ENCODE peak calls at places on chromosomes 4 and X, in nine cellular contexts. Q is mucosa of descending colon, S is sigmoid colon, B is upper lobe of right lung, L is endothelial cell, A is astrocyte of the cerebellum, Z is H9, O is mesothelial cell of epicardium, G is nephron progenitor cell. W is an unnamed sample.

GRCh38 chrX:133444952-133445831 is 29.9 kb upstream of the GPC4 start:
- DNase-seq in Q (peak), S (no peak), B (no peak), L (no peak), A (no peak), Z (peak), O (no peak), G (peak), W (peak)

GRCh38 chr4:39763714-39764572 is 66.0 kb downstream of the UBE2K start:
- DNase-seq in Q (no peak), S (no peak), B (no peak), L (no peak), A (no peak), Z (no peak), O (no peak), G (no peak), W (no peak)

GRCh38 chrX:105229146-105229545 is 8.7 kb upstream of the TEX13A start:
- DNase-seq in Q (no peak), S (no peak), B (no peak), L (no peak), A (no peak), Z (no peak), O (no peak), G (no peak), W (no peak)

GRCh38 chr4:5693871-5694270 is 14.5 kb downstream of the EVC2 start:
- DNase-seq in Q (no peak), S (no peak), B (no peak), L (no peak), A (no peak), Z (no peak), O (no peak), G (no peak), W (no peak)

GRCh38 chr4:34723606-34724005 is 1520.7 kb downstream of the ARAP2 start:
- DNase-seq in Q (no peak), S (no peak), B (no peak), L (no peak), A (no peak), Z (no peak), O (no peak), G (no peak), W (no peak)

GRCh38 chr4:189940178-189941004 is at the start of gene FRG1:
- DNase-seq in Q (peak), S (peak), B (peak), L (peak), A (peak), Z (peak), O (peak), G (peak), W (peak)

GRCh38 chr4:142160509-142160908 is 524.1 kb downstream of the IL15 start:
- DNase-seq in Q (no peak), S (no peak), B (no peak), L (no peak), A (peak), Z (no peak), O (no peak), G (no peak), W (peak)

GRCh38 chr4:138666366-138666765 is 349.2 kb upstream of the NOCT start:
- DNase-seq in Q (no peak), S (no peak), B (no peak), L (no peak), A (no peak), Z (no peak), O (no peak), G (no peak), W (no peak)

GRCh38 chrX:153878969-153879653 is 6.9 kb downstream of the L1CAM start:
- DNase-seq in Q (no peak), S (no peak), B (no peak), L (no peak), A (no peak), Z (peak), O (no peak), G (peak), W (no peak)

GRCh38 chr4:80226091-80226490 is 28.8 kb downstream of the PRDM8 start:
- DNase-seq in Q (no peak), S (no peak), B (no peak), L (no peak), A (no peak), Z (no peak), O (no peak), G (no peak), W (no peak)

GRCh38 chrX:153571159-153571908 is 27.6 kb downstream of the CCNQ start:
- DNase-seq in Q (no peak), S (no peak), B (no peak), L (no peak), A (no peak), Z (no peak), O (no peak), G (no peak), W (no peak)

GRCh38 chr4:111546881-111547280 is 598.4 kb upstream of the FAM241A start:
- DNase-seq in Q (no peak), S (no peak), B (no peak), L (no peak), A (no peak), Z (no peak), O (no peak), G (no peak), W (no peak)

GRCh38 chrX:94524867-94525266 is 850.9 kb downstream of the FAM133A start:
- DNase-seq in Q (no peak), S (no peak), B (no peak), L (no peak), A (no peak), Z (peak), O (no peak), G (no peak), W (no peak)

GRCh38 chr4:146675171-146675570 is 36.5 kb downstream of the POU4F2 start:
- DNase-seq in Q (no peak), S (no peak), B (no peak), L (no peak), A (no peak), Z (no peak), O (no peak), G (no peak), W (no peak)

GRCh38 chrX:16868920-16869319 is 1.2 kb downstream of the RBBP7 start:
- DNase-seq in Q (no peak), S (no peak), B (no peak), L (no peak), A (no peak), Z (no peak), O (no peak), G (no peak), W (no peak)

GRCh38 chrX:10175317-10175871 is 18.6 kb downstream of the CLCN4 start:
- DNase-seq in Q (no peak), S (peak), B (no peak), L (no peak), A (peak), Z (no peak), O (no peak), G (no peak), W (peak)

GRCh38 chr4:175953960-175954521 is 111.6 kb upstream of the WDR17 start:
- DNase-seq in Q (no peak), S (no peak), B (no peak), L (no peak), A (no peak), Z (no peak), O (no peak), G (no peak), W (no peak)

GRCh38 chr4:153530284-153530995 is 64.3 kb downstream of the TMEM131L start:
- DNase-seq in Q (no peak), S (no peak), B (no peak), L (no peak), A (no peak), Z (no peak), O (no peak), G (no peak), W (no peak)

GRCh38 chrX:13043138-13043537 is 1.3 kb downstream of the FAM9C start:
- DNase-seq in Q (no peak), S (no peak), B (no peak), L (no peak), A (no peak), Z (no peak), O (no peak), G (no peak), W (no peak)

GRCh38 chr4:66920514-66920913 is 624.8 kb downstream of the CENPC start:
- DNase-seq in Q (no peak), S (no peak), B (no peak), L (no peak), A (no peak), Z (no peak), O (no peak), G (no peak), W (no peak)

GRCh38 chr4:122603156-122603574 is 17.7 kb downstream of the IL21 start:
- DNase-seq in Q (no peak), S (no peak), B (no peak), L (no peak), A (no peak), Z (no peak), O (no peak), G (no peak), W (no peak)

GRCh38 chr4:6207602-6208001 is 7.3 kb upstream of the JAKMIP1 start:
- DNase-seq in Q (no peak), S (peak), B (peak), L (no peak), A (no peak), Z (no peak), O (no peak), G (no peak), W (no peak)

GRCh38 chr4:138650917-138651564 is 364.5 kb upstream of the NOCT start:
- DNase-seq in Q (no peak), S (no peak), B (no peak), L (no peak), A (peak), Z (no peak), O (no peak), G (no peak), W (no peak)

GRCh38 chr4:122691988-122692387 is 40.5 kb upstream of the BBS12 start:
- DNase-seq in Q (no peak), S (no peak), B (no peak), L (no peak), A (no peak), Z (no peak), O (no peak), G (no peak), W (no peak)

GRCh38 chr4:110840221-110840654 is 217.4 kb upstream of the PITX2 start:
- DNase-seq in Q (no peak), S (no peak), B (no peak), L (no peak), A (no peak), Z (no peak), O (no peak), G (no peak), W (no peak)

GRCh38 chr4:41814565-41814964 is 66.0 kb upstream of the PHOX2B start:
- DNase-seq in Q (peak), S (no peak), B (no peak), L (peak), A (no peak), Z (peak), O (no peak), G (peak), W (peak)

GRCh38 chrX:133544105-133544504 is 128.8 kb upstream of the GPC4 start:
- DNase-seq in Q (no peak), S (no peak), B (no peak), L (peak), A (peak), Z (no peak), O (no peak), G (no peak), W (no peak)

GRCh38 chrX:19721726-19722370 is 165.6 kb downstream of the SH3KBP1 start:
- DNase-seq in Q (no peak), S (no peak), B (peak), L (no peak), A (no peak), Z (no peak), O (no peak), G (no peak), W (no peak)

GRCh38 chr4:111018231-111018630 is 395.4 kb upstream of the PITX2 start:
- DNase-seq in Q (no peak), S (no peak), B (no peak), L (no peak), A (no peak), Z (no peak), O (no peak), G (no peak), W (no peak)

GRCh38 chr4:4575284-4576211 is 33.7 kb upstream of the STX18 start:
- DNase-seq in Q (peak), S (peak), B (peak), L (peak), A (no peak), Z (peak), O (peak), G (peak), W (peak)

GRCh38 chr4:2818351-2818939 is 25.2 kb upstream of the ADD1 start:
- DNase-seq in Q (no peak), S (no peak), B (no peak), L (no peak), A (no peak), Z (peak), O (no peak), G (peak), W (no peak)

GRCh38 chr4:1002131-1002630 is 9.0 kb upstream of the SLC26A1 start:
- DNase-seq in Q (no peak), S (no peak), B (peak), L (no peak), A (no peak), Z (peak), O (no peak), G (peak), W (no peak)

GRCh38 chrX:139890991-139891700 is 41.7 kb downstream of the ATP11C start:
- DNase-seq in Q (no peak), S (no peak), B (no peak), L (no peak), A (no peak), Z (no peak), O (no peak), G (no peak), W (no peak)

GRCh38 chr4:36243355-36244256 is 708 bp downstream of the ARAP2 start:
- DNase-seq in Q (peak), S (peak), B (peak), L (peak), A (no peak), Z (peak), O (no peak), G (no peak), W (no peak)

GRCh38 chr4:126647756-126648396 is 984.9 kb upstream of the INTU start:
- DNase-seq in Q (no peak), S (no peak), B (no peak), L (no peak), A (peak), Z (no peak), O (no peak), G (no peak), W (peak)

GRCh38 chr4:78379991-78380739 is 171.4 kb upstream of the ANXA3 start:
- DNase-seq in Q (no peak), S (no peak), B (no peak), L (no peak), A (peak), Z (no peak), O (no peak), G (no peak), W (peak)

GRCh38 chr4:7761720-7762119 is 177.9 kb downstream of the AFAP1 start:
- DNase-seq in Q (peak), S (peak), B (peak), L (peak), A (peak), Z (peak), O (peak), G (peak), W (peak)

GRCh38 chr4:6894086-6894478 is 15.5 kb upstream of the TBC1D14 start:
- DNase-seq in Q (no peak), S (peak), B (no peak), L (no peak), A (no peak), Z (no peak), O (no peak), G (no peak), W (no peak)

GRCh38 chr4:138300616-138301015 is 58.5 kb upstream of the SLC7A11 start:
- DNase-seq in Q (no peak), S (no peak), B (no peak), L (no peak), A (no peak), Z (no peak), O (no peak), G (no peak), W (no peak)

GRCh38 chr4:17510582-17510981 is 1.3 kb downstream of the QDPR start:
- DNase-seq in Q (no peak), S (no peak), B (no peak), L (no peak), A (no peak), Z (no peak), O (no peak), G (no peak), W (no peak)
- TF ChIP-seq CTCF in Q (no peak), S (no peak), B (no peak), L (no peak), A (no peak), Z (no peak), O (no peak), G (no peak), W (no peak)

GRCh38 chr4:102883278-102883677 is 14.5 kb downstream of the CISD2 start:
- DNase-seq in Q (no peak), S (no peak), B (no peak), L (no peak), A (no peak), Z (no peak), O (no peak), G (no peak), W (no peak)
- TF ChIP-seq CTCF in Q (no peak), S (no peak), B (no peak), L (no peak), A (no peak), Z (no peak), O (no peak), G (no peak), W (no peak)

DNA sequence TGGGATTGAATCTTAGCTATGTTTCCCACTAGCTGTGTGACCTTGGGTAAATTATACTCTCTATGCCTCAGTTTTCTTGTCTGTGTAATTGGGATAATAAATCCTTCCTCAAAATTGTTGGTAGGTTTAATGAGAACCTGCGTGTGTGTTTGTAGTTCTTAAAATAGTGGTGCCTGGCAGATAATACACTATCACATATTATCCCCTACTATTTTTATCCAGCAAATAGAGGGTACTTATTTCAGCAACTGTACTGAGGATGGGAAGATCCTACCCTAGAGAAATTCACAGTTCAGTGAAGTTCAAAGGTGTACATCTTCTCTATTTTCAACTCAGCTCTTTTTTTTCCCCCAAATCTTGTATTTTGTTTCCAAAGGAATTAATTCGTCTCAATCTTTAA is 17.2 kb downstream of the ABHD18 start:
- DNase-seq in Q (no peak), S (no peak), B (no peak), L (no peak), A (no peak), Z (no peak), O (no peak), G (no peak), W (no peak)
- TF ChIP-seq CTCF in Q (no peak), S (no peak), B (no peak), L (no peak), A (no peak), Z (no peak), O (no peak), G (no peak), W (no peak)

GRCh38 chr4:26594371-26594770 is 10.5 kb downstream of the TBC1D19 start:
- DNase-seq in Q (no peak), S (no peak), B (no peak), L (no peak), A (no peak), Z (no peak), O (no peak), G (no peak), W (no peak)

GRCh38 chr4:26584725-26585124 is 841 bp downstream of the TBC1D19 start:
- DNase-seq in Q (no peak), S (no peak), B (no peak), L (no peak), A (no peak), Z (no peak), O (no peak), G (no peak), W (no peak)

GRCh38 chr4:26594778-26595177 is 10.9 kb downstream of the TBC1D19 start:
- DNase-seq in Q (no peak), S (no peak), B (no peak), L (no peak), A (no peak), Z (no peak), O (no peak), G (no peak), W (no peak)

GRCh38 chr4:26590639-26591038 is 6.8 kb downstream of the TBC1D19 start:
- DNase-seq in Q (no peak), S (no peak), B (no peak), L (no peak), A (no peak), Z (no peak), O (no peak), G (no peak), W (peak)

DNA sequence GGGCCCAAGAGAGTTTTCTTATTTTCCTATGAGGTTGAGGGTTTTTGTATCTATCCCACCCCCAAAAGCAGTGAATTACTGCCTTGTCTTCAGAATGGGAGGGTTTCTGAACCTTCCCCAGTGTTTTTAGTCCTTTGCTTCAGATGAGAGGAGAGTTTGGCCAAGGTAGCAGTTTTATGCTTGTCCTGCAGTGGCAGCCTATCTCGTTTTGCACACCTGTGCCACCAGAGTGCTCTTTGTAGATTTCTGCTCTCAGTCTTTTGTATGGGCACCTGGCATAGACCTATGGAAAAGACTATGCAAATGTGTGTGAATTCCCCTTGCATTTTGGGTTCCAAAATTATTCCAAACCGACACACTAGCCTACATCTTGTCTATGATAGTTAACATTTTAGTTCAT is 5.8 kb downstream of the TBC1D19 start:
- DNase-seq in Q (no peak), S (no peak), B (no peak), L (no peak), A (no peak), Z (no peak), O (no peak), G (no peak), W (no peak)
- TF ChIP-seq CTCF in Q (no peak), S (no peak), B (no peak), L (no peak), A (no peak), Z (peak), O (no peak), G (no peak), W (no peak)

DNA sequence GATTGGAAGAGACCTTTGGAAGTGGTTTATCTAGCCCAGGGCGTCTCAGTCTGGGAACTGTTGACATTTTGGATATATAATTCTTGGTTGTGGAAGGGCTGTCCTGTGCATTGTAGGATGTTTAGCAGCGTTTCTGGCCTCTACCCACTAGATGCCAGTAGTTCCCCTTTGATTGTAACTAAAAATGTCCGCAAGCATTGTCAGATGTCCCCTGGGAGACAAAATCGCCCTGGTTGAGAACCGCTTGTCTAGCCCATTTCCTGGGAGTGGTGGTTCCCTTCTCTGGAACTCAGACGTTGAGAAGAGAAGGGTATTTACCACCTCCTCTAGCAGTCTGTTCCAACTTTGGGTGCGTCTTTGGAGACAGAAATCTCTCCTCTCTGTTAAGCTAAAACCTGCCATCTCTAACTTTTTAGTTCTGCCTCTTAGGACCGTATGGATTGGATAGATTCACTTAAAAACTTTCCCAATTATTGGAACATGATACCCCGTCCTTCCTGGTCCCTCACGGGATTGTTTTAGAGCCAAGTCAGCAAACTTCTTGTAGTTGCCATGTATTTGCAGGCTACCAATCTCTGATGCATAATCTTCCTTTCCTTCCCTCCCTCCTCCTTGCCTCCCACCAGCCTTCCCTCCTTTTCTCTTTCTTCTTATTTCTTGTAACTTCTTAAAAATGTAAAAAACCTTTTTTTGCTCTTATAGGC is 13.9 kb downstream of the TMEM165 start:
- DNase-seq in Q (no peak), S (no peak), B (no peak), L (no peak), A (no peak), Z (peak), O (no peak), G (no peak), W (peak)
- TF ChIP-seq CTCF in Q (no peak), S (no peak), B (peak), L (no peak), A (peak), Z (peak), O (no peak), G (peak), W (peak)

DNA sequence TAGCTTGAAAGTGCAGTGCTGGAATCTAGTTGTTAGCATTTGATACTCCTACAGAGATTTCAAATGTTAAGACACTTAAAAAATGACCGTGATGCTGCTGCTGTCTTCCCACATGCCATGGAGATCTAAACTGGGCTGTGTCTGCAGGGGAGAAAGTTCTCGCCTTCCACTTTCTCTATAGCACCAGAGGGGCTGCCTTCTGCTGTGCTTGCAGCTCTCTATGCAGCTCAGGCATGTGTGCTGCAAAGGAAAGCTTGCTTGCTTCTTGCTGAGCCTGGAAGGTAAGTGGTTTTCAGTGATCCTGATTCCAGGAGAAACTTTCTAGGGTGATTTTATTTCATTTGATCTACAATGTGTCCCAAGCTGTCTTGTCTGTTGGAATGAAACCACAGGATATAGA is 137.7 kb downstream of the SOWAHB start:
- DNase-seq in Q (no peak), S (no peak), B (no peak), L (no peak), A (no peak), Z (no peak), O (no peak), G (no peak), W (no peak)
- TF ChIP-seq CTCF in Q (no peak), S (no peak), B (no peak), L (no peak), A (no peak), Z (no peak), O (no peak), G (no peak), W (no peak)